ENCODE peak calls at places on chromosome 3, in eight cellular contexts. R is astrocyte; Q is gastrocnemius medialis; P is stimulated activated CD4-positive, alpha-beta T cell treated with anti-CD3 and anti-CD28 coated beads, Interleukin-15, amount 100 ng/mL, for 48 hours; W is T-helper 9 cell; N is stimulated activated CD8-positive, alpha-beta memory T cell treated with anti-CD3 and anti-CD28 coated beads, Interleukin-15, amount 100 ng/mL, for 48 hours; U is IMR-90; D is NCI-H2029 treated with DMSO at 0.1 percent for 48 hours. L is an unnamed sample.

GRCh38 chr3:94234177-94234788 is 171.4 kb downstream of the NSUN3 start:
- DNase-seq in R (peak), Q (no peak), P (no peak), W (no peak), N (no peak), U (peak), D (peak), L (peak)

GRCh38 chr3:48422272-48422671 is 7.6 kb downstream of the PLXNB1 start:
- DNase-seq in R (no peak), Q (no peak), P (no peak), W (no peak), N (no peak), U (no peak), D (no peak), L (no peak)

GRCh38 chr3:125281411-125281810 is 68.9 kb upstream of the SLC12A8 start:
- DNase-seq in R (peak), Q (no peak), P (no peak), W (no peak), N (no peak), U (no peak), D (peak), L (no peak)

GRCh38 chr3:117681619-117682018 is 972.0 kb downstream of the TUSC7 start:
- DNase-seq in R (peak), Q (no peak), P (no peak), W (no peak), N (no peak), U (peak), D (no peak), L (peak)

GRCh38 chr3:88334187-88334868 is 184.6 kb downstream of the C3orf38 start:
- DNase-seq in R (no peak), Q (no peak), P (no peak), W (no peak), N (no peak), U (no peak), D (no peak), L (no peak)

GRCh38 chr3:51340311-51340829 is 44.7 kb upstream of the MANF start:
- DNase-seq in R (peak), Q (no peak), P (no peak), W (no peak), N (no peak), U (peak), D (no peak), L (peak)

GRCh38 chr3:18249126-18249525 is 176.0 kb downstream of the SATB1 start:
- DNase-seq in R (peak), Q (no peak), P (no peak), W (no peak), N (no peak), U (no peak), D (no peak), L (no peak)

GRCh38 chr3:123779646-123780231 is 104.4 kb downstream of the MYLK start:
- DNase-seq in R (no peak), Q (no peak), P (no peak), W (no peak), N (no peak), U (no peak), D (no peak), L (no peak)

GRCh38 chr3:41364736-41365135 is 165.4 kb downstream of the CTNNB1 start:
- DNase-seq in R (peak), Q (no peak), P (no peak), W (no peak), N (no peak), U (no peak), D (no peak), L (no peak)

GRCh38 chr3:126064627-126065258 is 19.2 kb downstream of the SLC41A3 start:
- DNase-seq in R (no peak), Q (no peak), P (no peak), W (no peak), N (no peak), U (no peak), D (no peak), L (no peak)

GRCh38 chr3:123352134-123352554 is 96.7 kb downstream of the ADCY5 start:
- DNase-seq in R (no peak), Q (no peak), P (no peak), W (no peak), N (no peak), U (no peak), D (no peak), L (no peak)

GRCh38 chr3:194265505-194265892 is 85.6 kb downstream of the CPN2 start:
- DNase-seq in R (peak), Q (peak), P (no peak), W (no peak), N (no peak), U (peak), D (peak), L (peak)